ENCODE peak calls at places on chromosomes 16 and 17, in ten cellular contexts. P is AG08395; E is B cell; C is Ammon's horn; M is germinal center; G is bronchial epithelial cell; I is astrocyte of the hippocampus; D is naive thymus-derived CD8-positive, alpha-beta T cell; Y is foreskin melanocyte; L is stimulated activated CD4-positive, alpha-beta T cell treated with anti-CD3 and anti-CD28 coated beads, Interleukin-4, amount 100 ng/mL, for 48 hours. Q is an unnamed sample.

GRCh38 chr17:20114466-20114865 is 105.3 kb downstream of the SPECC1 start:
- DNase-seq in P (no peak), E (no peak), C (no peak), M (no peak), G (peak; percentile 17), I (no peak), D (no peak), Y (peak; percentile 53), L (no peak), Q (peak; percentile 58)

GRCh38 chr17:64653325-64653984 is 8.7 kb downstream of the SMURF2 start:
- DNase-seq in P (no peak), E (no peak), C (no peak), M (no peak), G (peak; percentile 62), I (peak; percentile 51), D (no peak), Y (peak; percentile 40), L (no peak), Q (no peak)

GRCh38 chr17:2024572-2025219 is 438 bp downstream of the RTN4RL1 start:
- DNase-seq in P (no peak), E (no peak), C (no peak), M (no peak), G (no peak), I (peak; percentile 39), D (no peak), Y (no peak), L (no peak), Q (no peak)

GRCh38 chr17:3502466-3502865 is 26.7 kb downstream of the ASPA start:
- DNase-seq in P (no peak), E (no peak), C (peak; percentile 89), M (no peak), G (no peak), I (no peak), D (no peak), Y (peak; percentile 95), L (no peak), Q (peak; percentile 96)

GRCh38 chr17:7258731-7259554 is 3.3 kb downstream of the CLDN7 start:
- DNase-seq in P (no peak), E (no peak), C (no peak), M (no peak), G (peak; percentile 91), I (no peak), D (no peak), Y (no peak), L (no peak), Q (peak; percentile 73)

GRCh38 chr16:31071861-31072260 is 2.2 kb downstream of the ZNF668 start:
- DNase-seq in P (peak; percentile 77), E (no peak), C (no peak), M (no peak), G (peak; percentile 27), I (peak; percentile 69), D (no peak), Y (no peak), L (no peak), Q (peak; percentile 28)

GRCh38 chr17:6195123-6195522 is 124.9 kb downstream of the WSCD1 start:
- DNase-seq in P (no peak), E (no peak), C (peak; percentile 12), M (no peak), G (no peak), I (no peak), D (no peak), Y (no peak), L (no peak), Q (no peak)

GRCh38 chr16:89138513-89138795 is 33.1 kb upstream of the CDH15 start:
- DNase-seq in P (no peak), E (no peak), C (no peak), M (no peak), G (no peak), I (no peak), D (no peak), Y (no peak), L (no peak), Q (no peak)

GRCh38 chr16:88299751-88300462 is 82.9 kb upstream of the ZNF469 start:
- DNase-seq in P (no peak), E (no peak), C (no peak), M (no peak), G (no peak), I (no peak), D (no peak), Y (no peak), L (no peak), Q (no peak)

GRCh38 chr16:28193530-28194423 is 18.0 kb downstream of the XPO6 start:
- DNase-seq in P (peak; percentile 86), E (no peak), C (no peak), M (no peak), G (peak; percentile 78), I (peak; percentile 82), D (peak; percentile 34), Y (no peak), L (peak; percentile 15), Q (no peak)

GRCh38 chr17:8311131-8311790 is 1.2 kb downstream of the ARHGEF15 start:
- DNase-seq in P (no peak), E (no peak), C (no peak), M (no peak), G (no peak), I (no peak), D (no peak), Y (no peak), L (no peak), Q (no peak)

GRCh38 chr16:54284319-54284930 is 2.2 kb downstream of the IRX3 start:
- DNase-seq in P (no peak), E (no peak), C (no peak), M (no peak), G (no peak), I (peak; percentile 51), D (no peak), Y (no peak), L (no peak), Q (no peak)

GRCh38 chr16:47888142-47888541 is 267.7 kb downstream of the ABCC12 start:
- DNase-seq in P (peak; percentile 58), E (no peak), C (no peak), M (no peak), G (peak; percentile 62), I (peak; percentile 83), D (no peak), Y (peak; percentile 9), L (no peak), Q (no peak)

GRCh38 chr17:78256705-78257559 is 25.5 kb downstream of the TMEM235 start:
- DNase-seq in P (no peak), E (no peak), C (no peak), M (no peak), G (no peak), I (no peak), D (no peak), Y (no peak), L (no peak), Q (no peak)

GRCh38 chr16:11583171-11583570 is 3.5 kb downstream of the LITAF start:
- DNase-seq in P (no peak), E (no peak), C (no peak), M (no peak), G (no peak), I (peak; percentile 87), D (no peak), Y (no peak), L (no peak), Q (no peak)

GRCh38 chr16:69930117-69930776 is 20.9 kb upstream of the CLEC18A start:
- DNase-seq in P (peak; percentile 85), E (peak; percentile 81), C (peak; percentile 73), M (peak; percentile 76), G (peak; percentile 40), I (peak; percentile 79), D (peak; percentile 4), Y (peak; percentile 40), L (peak; percentile 19), Q (peak; percentile 75)

GRCh38 chr16:66617010-66617434 is 12.5 kb downstream of the CMTM3 start:
- DNase-seq in P (no peak), E (no peak), C (no peak), M (no peak), G (no peak), I (no peak), D (no peak), Y (no peak), L (no peak), Q (no peak)